ENCODE peak calls at places on chromosome 11, in ten cellular contexts. R, Z, M, L, X, B, T, H, G and S are unnamed samples.

GRCh38 chr11:60987577-60988277 is 16.2 kb downstream of the CD6 start:
- DNase-seq in R (no peak), Z (no peak), M (no peak), L (peak; percentile 67), X (peak; percentile 70), B (no peak), T (no peak), H (no peak), G (no peak), S (no peak)

GRCh38 chr11:57426439-57426753 is 525 bp downstream of the SLC43A3 start:
- DNase-seq in R (no peak), Z (no peak), M (no peak), L (no peak), X (peak; percentile 61), B (no peak), T (no peak), H (peak; percentile 3), G (no peak), S (no peak)

GRCh38 chr11:128463386-128463829 is 124.0 kb downstream of the ETS1 start:
- DNase-seq in R (peak; percentile 68), Z (no peak), M (peak; percentile 51), L (no peak), X (no peak), B (no peak), T (no peak), H (no peak), G (no peak), S (peak; percentile 60)

GRCh38 chr11:101061606-101062005 is 68.0 kb downstream of the PGR start:
- DNase-seq in R (peak; percentile 14), Z (no peak), M (no peak), L (no peak), X (no peak), B (no peak), T (no peak), H (no peak), G (no peak), S (no peak)

GRCh38 chr11:88169881-88170280 is 5.4 kb downstream of the RAB38 start:
- DNase-seq in R (no peak), Z (no peak), M (no peak), L (no peak), X (no peak), B (no peak), T (no peak), H (no peak), G (no peak), S (no peak)

GRCh38 chr11:62933285-62933684 is 12.1 kb upstream of the CHRM1 start:
- DNase-seq in R (no peak), Z (no peak), M (no peak), L (no peak), X (no peak), B (no peak), T (no peak), H (no peak), G (no peak), S (no peak)

GRCh38 chr11:78074756-78075155 is 4.9 kb downstream of the NDUFC2 start:
- DNase-seq in R (no peak), Z (no peak), M (no peak), L (no peak), X (no peak), B (no peak), T (no peak), H (no peak), G (no peak), S (no peak)

GRCh38 chr11:108565653-108566052 is 27.9 kb downstream of the EXPH5 start:
- DNase-seq in R (no peak), Z (no peak), M (no peak), L (no peak), X (no peak), B (peak; percentile 59), T (no peak), H (peak; percentile 86), G (no peak), S (no peak)

GRCh38 chr11:6418199-6418957 is 516 bp downstream of the APBB1 start:
- DNase-seq in R (no peak), Z (no peak), M (peak; percentile 42), L (peak; percentile 19), X (no peak), B (no peak), T (no peak), H (no peak), G (no peak), S (peak; percentile 46)

GRCh38 chr11:89498845-89499448 is 7.8 kb upstream of the NOX4 start:
- DNase-seq in R (no peak), Z (no peak), M (no peak), L (no peak), X (no peak), B (no peak), T (no peak), H (no peak), G (peak; percentile 3), S (no peak)